ENCODE peak calls at places on chromosomes 1 and 21, in four cellular contexts. One of them, this sample, is unnamed.

GRCh38 chr1:182149411-182149965 is 88.0 kb upstream of the ZNF648 start:
- DNase-seq in heart right ventricle: peak
- DNase-seq in psoas muscle: no peak
- DNase-seq in transverse colon: peak
- DNase-seq in this sample: no peak

GRCh38 chr1:43671193-43671592 is 21.2 kb downstream of the KDM4A start:
- DNase-seq in psoas muscle: no peak
- DNase-seq in transverse colon: no peak
- DNase-seq in heart right ventricle: peak
- DNase-seq in this sample: no peak

GRCh38 chr1:43779266-43779665 is 71.9 kb downstream of the ST3GAL3 start:
- DNase-seq in transverse colon: no peak
- DNase-seq in heart right ventricle: no peak
- DNase-seq in psoas muscle: no peak
- DNase-seq in this sample: no peak

GRCh38 chr1:117368116-117369108 is 1.2 kb downstream of the MAN1A2 start:
- DNase-seq in heart right ventricle: no peak
- DNase-seq in psoas muscle: no peak
- DNase-seq in transverse colon: no peak
- DNase-seq in this sample: no peak

GRCh38 chr1:20141466-20141865 is 2.3 kb downstream of the PLA2G2F start:
- DNase-seq in heart right ventricle: no peak
- DNase-seq in transverse colon: no peak
- DNase-seq in psoas muscle: no peak
- DNase-seq in this sample: no peak

GRCh38 chr1:20958430-20958829 is 171.3 kb upstream of the HP1BP3 start:
- DNase-seq in transverse colon: no peak
- DNase-seq in heart right ventricle: no peak
- DNase-seq in psoas muscle: no peak
- DNase-seq in this sample: no peak

GRCh38 chr1:95233321-95233736 is 681 bp upstream of the RWDD3 start:
- DNase-seq in heart right ventricle: peak
- DNase-seq in transverse colon: peak
- DNase-seq in psoas muscle: peak
- DNase-seq in this sample: peak

GRCh38 chr1:221604948-221605347 is 136.9 kb downstream of the DUSP10 start:
- DNase-seq in psoas muscle: no peak
- DNase-seq in heart right ventricle: no peak
- DNase-seq in transverse colon: no peak
- DNase-seq in this sample: no peak

GRCh38 chr1:77605246-77606026 is 77.0 kb downstream of the ZZZ3 start:
- DNase-seq in heart right ventricle: peak
- DNase-seq in psoas muscle: peak
- DNase-seq in transverse colon: peak
- DNase-seq in this sample: no peak

GRCh38 chr1:200925821-200926220 is 31.1 kb downstream of the INAVA start:
- DNase-seq in transverse colon: no peak
- DNase-seq in psoas muscle: no peak
- DNase-seq in heart right ventricle: no peak
- DNase-seq in this sample: no peak

GRCh38 chr1:69595486-69595885 is 27.8 kb downstream of the LRRC7 start:
- DNase-seq in transverse colon: no peak
- DNase-seq in psoas muscle: no peak
- DNase-seq in heart right ventricle: no peak
- DNase-seq in this sample: no peak

GRCh38 chr1:214623430-214623829 is 20.4 kb downstream of the CENPF start:
- DNase-seq in transverse colon: no peak
- DNase-seq in heart right ventricle: no peak
- DNase-seq in psoas muscle: no peak
- DNase-seq in this sample: no peak

GRCh38 chr1:3543076-3544049 is 67.9 kb downstream of the MEGF6 start:
- DNase-seq in heart right ventricle: no peak
- DNase-seq in psoas muscle: no peak
- DNase-seq in transverse colon: peak
- DNase-seq in this sample: no peak

GRCh38 chr1:110056776-110057175 is 13.7 kb downstream of the ALX3 start:
- DNase-seq in heart right ventricle: no peak
- DNase-seq in transverse colon: peak
- DNase-seq in psoas muscle: peak
- DNase-seq in this sample: no peak

GRCh38 chr1:28156821-28157220 is 19.7 kb downstream of the PTAFR start:
- DNase-seq in psoas muscle: no peak
- DNase-seq in transverse colon: no peak
- DNase-seq in heart right ventricle: no peak
- DNase-seq in this sample: no peak

GRCh38 chr1:25566730-25567341 is 23.4 kb downstream of the LDLRAP1 start:
- DNase-seq in heart right ventricle: peak
- DNase-seq in psoas muscle: peak
- DNase-seq in transverse colon: no peak
- DNase-seq in this sample: peak

GRCh38 chr1:62685431-62685859 is 2.7 kb downstream of the DOCK7 start:
- DNase-seq in transverse colon: no peak
- DNase-seq in heart right ventricle: no peak
- DNase-seq in psoas muscle: no peak
- DNase-seq in this sample: no peak

GRCh38 chr1:84889437-84889836 is 3.6 kb downstream of the LPAR3 start:
- DNase-seq in psoas muscle: no peak
- DNase-seq in heart right ventricle: no peak
- DNase-seq in transverse colon: no peak
- DNase-seq in this sample: no peak

GRCh38 chr1:203860396-203860951 is 925 bp upstream of the SNRPE start:
- DNase-seq in transverse colon: peak
- DNase-seq in heart right ventricle: no peak
- DNase-seq in psoas muscle: peak
- DNase-seq in this sample: no peak

GRCh38 chr1:1347663-1348419 is 1.4 kb downstream of the DVL1 start:
- DNase-seq in heart right ventricle: no peak
- DNase-seq in transverse colon: peak
- DNase-seq in psoas muscle: peak
- DNase-seq in this sample: no peak

GRCh38 chr1:33263890-33264504 is 7.7 kb downstream of the ZNF362 start:
- DNase-seq in psoas muscle: no peak
- DNase-seq in heart right ventricle: no peak
- DNase-seq in transverse colon: no peak
- DNase-seq in this sample: no peak

GRCh38 chr1:100130552-100131077 is 2.1 kb downstream of the SASS6 start:
- DNase-seq in psoas muscle: no peak
- DNase-seq in transverse colon: no peak
- DNase-seq in heart right ventricle: no peak
- DNase-seq in this sample: no peak

GRCh38 chr1:66371233-66372005 is 162.5 kb upstream of the SGIP1 start:
- DNase-seq in psoas muscle: no peak
- DNase-seq in transverse colon: peak
- DNase-seq in heart right ventricle: peak
- DNase-seq in this sample: no peak

GRCh38 chr1:161018631-161018930 is 2.4 kb downstream of the F11R start:
- DNase-seq in transverse colon: no peak
- DNase-seq in psoas muscle: no peak
- DNase-seq in heart right ventricle: no peak
- DNase-seq in this sample: no peak

DNA sequence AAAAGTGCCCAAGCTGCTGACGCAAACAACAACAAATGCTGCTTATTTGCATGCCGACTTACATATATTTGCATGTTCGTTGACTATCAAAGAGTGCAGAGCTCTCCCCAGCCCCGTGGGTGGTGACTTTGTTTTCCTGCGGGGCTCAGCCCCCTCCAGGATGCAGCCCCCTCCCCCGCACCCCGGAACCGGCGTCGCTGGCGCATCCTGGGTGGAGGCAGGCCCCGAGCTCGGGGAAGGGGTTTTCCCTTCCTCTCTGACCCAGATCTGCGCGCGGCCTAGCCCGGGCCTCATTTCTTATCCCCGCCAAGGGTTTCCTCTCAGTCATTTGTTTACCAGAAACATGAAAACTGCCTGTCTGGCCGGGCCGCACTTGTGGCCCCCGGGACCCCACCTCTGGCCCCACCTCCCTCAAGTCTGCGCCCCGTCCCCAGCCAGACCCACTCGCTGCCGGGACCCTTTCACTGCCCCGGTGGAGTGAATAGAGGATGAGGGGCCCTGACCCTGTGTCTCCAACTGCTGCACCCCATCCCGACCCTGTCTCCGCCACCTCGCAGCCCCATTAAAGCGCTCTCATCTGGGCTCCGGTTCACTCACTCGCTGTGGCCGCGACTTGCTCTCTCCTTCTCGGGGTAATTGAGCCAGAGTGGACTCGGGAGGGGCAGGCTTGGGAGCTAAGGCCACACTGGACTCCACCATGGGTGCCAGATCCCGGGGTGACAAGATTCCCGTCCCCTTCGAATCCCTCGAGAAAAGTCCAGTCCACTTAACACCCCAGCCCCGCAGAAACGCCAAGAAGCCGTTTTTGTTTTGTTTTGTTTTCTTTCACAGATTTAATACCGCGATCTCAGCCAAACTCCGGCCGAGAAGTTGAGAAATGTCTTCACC is 5.4 kb downstream of the TNFRSF25 start:
- DNase-seq in psoas muscle: no peak
- DNase-seq in heart right ventricle: no peak
- DNase-seq in transverse colon: no peak
- DNase-seq in this sample: no peak
- H3K27ac ChIP-seq in psoas muscle: no peak
- H3K27ac ChIP-seq in heart right ventricle: no peak
- H3K27ac ChIP-seq in transverse colon: peak
- H3K27ac ChIP-seq in this sample: no peak

DNA sequence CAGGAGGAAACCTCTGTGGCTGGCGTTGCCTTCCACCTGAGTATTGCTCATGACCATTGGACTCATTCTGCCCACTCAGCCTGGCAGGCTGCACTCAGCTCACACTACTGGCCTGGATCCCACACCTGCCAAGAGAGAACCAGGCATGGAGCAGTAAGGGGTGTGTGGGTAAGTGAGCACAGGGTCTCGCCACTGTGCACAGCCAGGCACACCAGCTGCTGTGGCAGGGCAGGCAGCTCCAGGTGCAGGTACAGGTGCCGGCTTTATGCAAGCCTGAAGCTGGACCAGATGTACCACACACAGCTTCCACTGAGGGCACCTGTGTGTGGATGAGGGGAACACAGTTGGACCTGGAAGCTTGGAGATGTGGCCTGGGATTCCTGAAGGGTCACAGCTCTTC is 295.2 kb upstream of the SNX7 start:
- DNase-seq in psoas muscle: no peak
- DNase-seq in heart right ventricle: no peak
- DNase-seq in transverse colon: no peak
- DNase-seq in this sample: no peak
- H3K27ac ChIP-seq in psoas muscle: no peak
- H3K27ac ChIP-seq in heart right ventricle: no peak
- H3K27ac ChIP-seq in transverse colon: no peak
- H3K27ac ChIP-seq in this sample: no peak

GRCh38 chr1:235954306-235955283 is 87.9 kb upstream of the LYST start:
- DNase-seq in psoas muscle: peak
- DNase-seq in heart right ventricle: no peak
- DNase-seq in transverse colon: peak
- DNase-seq in this sample: no peak
- H3K27ac ChIP-seq in psoas muscle: no peak
- H3K27ac ChIP-seq in heart right ventricle: no peak
- H3K27ac ChIP-seq in transverse colon: no peak
- H3K27ac ChIP-seq in this sample: no peak

GRCh38 chr1:156078728-156079127 is 3.5 kb downstream of the MEX3A start:
- DNase-seq in heart right ventricle: no peak
- DNase-seq in transverse colon: no peak
- DNase-seq in psoas muscle: no peak
- DNase-seq in this sample: no peak

GRCh38 chr1:156079762-156080597 is 2.3 kb downstream of the MEX3A start:
- DNase-seq in transverse colon: no peak
- DNase-seq in psoas muscle: no peak
- DNase-seq in heart right ventricle: no peak
- DNase-seq in this sample: no peak

GRCh38 chr1:156082111-156083091 is at the start of gene MEX3A:
- DNase-seq in transverse colon: peak
- DNase-seq in psoas muscle: peak
- DNase-seq in heart right ventricle: peak
- DNase-seq in this sample: no peak

GRCh38 chr1:156081174-156082110 is 823 bp downstream of the MEX3A start:
- DNase-seq in psoas muscle: no peak
- DNase-seq in transverse colon: no peak
- DNase-seq in heart right ventricle: no peak
- DNase-seq in this sample: no peak

DNA sequence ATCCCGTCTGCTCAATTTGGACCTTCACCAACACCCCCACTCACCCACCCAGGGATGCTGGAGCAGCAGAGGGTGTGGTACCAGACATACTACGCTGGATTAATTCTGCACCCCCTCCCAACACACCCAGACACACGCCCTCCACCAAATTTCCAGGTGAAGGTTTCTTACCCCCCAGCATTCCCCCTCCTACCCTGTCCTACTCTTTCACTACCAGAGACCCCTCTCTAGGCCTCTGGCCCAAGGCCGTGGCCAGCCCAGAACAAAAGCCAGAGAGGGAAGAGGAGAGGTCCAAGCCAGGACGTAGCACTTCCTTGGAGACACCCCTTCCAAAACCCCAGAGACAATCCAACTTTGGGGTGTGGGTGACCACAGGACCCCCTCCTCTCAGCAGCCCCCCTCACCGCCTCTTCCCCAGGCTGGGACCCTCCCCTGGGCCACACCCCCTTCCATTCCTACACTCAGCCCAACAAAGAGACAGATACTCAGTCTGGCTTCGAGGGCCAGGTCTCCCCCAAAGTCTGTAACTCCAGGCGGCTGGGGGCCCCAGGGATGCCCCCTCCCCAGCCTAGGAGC is 1.6 kb downstream of the MEX3A start:
- DNase-seq in transverse colon: no peak
- DNase-seq in psoas muscle: no peak
- DNase-seq in heart right ventricle: no peak
- DNase-seq in this sample: no peak
- H3K27ac ChIP-seq in transverse colon: no peak
- H3K27ac ChIP-seq in psoas muscle: no peak
- H3K27ac ChIP-seq in heart right ventricle: no peak
- H3K27ac ChIP-seq in this sample: no peak

GRCh38 chr21:31895069-31895851 is 22.4 kb downstream of the HUNK start:
- DNase-seq in transverse colon: no peak
- DNase-seq in psoas muscle: no peak
- DNase-seq in heart right ventricle: no peak
- DNase-seq in this sample: no peak

GRCh38 chr21:31900121-31900895 is 27.5 kb downstream of the HUNK start:
- DNase-seq in psoas muscle: no peak
- DNase-seq in heart right ventricle: no peak
- DNase-seq in transverse colon: peak
- DNase-seq in this sample: no peak

GRCh38 chr21:31894441-31894840 is 21.6 kb downstream of the HUNK start:
- DNase-seq in psoas muscle: no peak
- DNase-seq in heart right ventricle: no peak
- DNase-seq in transverse colon: no peak
- DNase-seq in this sample: no peak

GRCh38 chr21:31898898-31899630 is 26.2 kb downstream of the HUNK start:
- DNase-seq in psoas muscle: no peak
- DNase-seq in transverse colon: no peak
- DNase-seq in heart right ventricle: no peak
- DNase-seq in this sample: no peak

DNA sequence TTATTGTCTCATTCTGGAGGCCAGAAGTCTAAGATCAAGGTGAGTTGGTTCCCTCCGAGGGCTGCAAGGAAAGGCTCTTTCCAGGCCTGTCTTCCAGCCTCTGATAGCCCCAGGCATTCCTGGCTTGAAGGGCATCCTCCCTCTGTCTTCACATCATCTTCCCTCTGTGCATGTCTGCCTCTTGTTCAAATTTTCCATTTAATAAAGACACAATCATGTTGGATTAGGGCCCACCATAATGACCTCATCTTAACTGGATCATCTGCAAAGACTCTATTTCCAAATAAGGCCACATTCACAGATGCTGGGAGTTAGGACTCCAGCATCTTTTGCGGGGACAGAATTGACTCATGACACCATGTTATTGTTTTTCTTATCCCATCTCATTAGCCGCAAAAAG is 24.5 kb downstream of the HUNK start:
- DNase-seq in transverse colon: no peak
- DNase-seq in heart right ventricle: no peak
- DNase-seq in psoas muscle: no peak
- DNase-seq in this sample: no peak
- H3K27ac ChIP-seq in transverse colon: peak
- H3K27ac ChIP-seq in heart right ventricle: no peak
- H3K27ac ChIP-seq in psoas muscle: no peak
- H3K27ac ChIP-seq in this sample: no peak

This sample was measured in caudate nucleus.